ENCODE peak calls at places on chromosome 20, in four cellular contexts. O, W, Z and B are unnamed samples.
A peak's percentile ranks its signal among the peaks of the same experiment; 100 is the strongest.

GRCh38 chr20:63062188-63063140 is 55.7 kb upstream of the BHLHE23 start:
- DNase-seq in Z (no peak), O (no peak), W (no peak), B (no peak)

GRCh38 chr20:43751167-43752050 is 24.6 kb upstream of the GTSF1L start:
- DNase-seq in O (no peak), Z (peak; percentile 62), W (peak; percentile 88), B (no peak)

GRCh38 chr20:17822039-17822438 is 122.3 kb downstream of the BANF2 start:
- DNase-seq in O (peak; percentile 51), Z (no peak), W (no peak), B (no peak)

GRCh38 chr20:3631534-3631933 is 31.7 kb downstream of the GFRA4 start:
- DNase-seq in W (no peak), Z (no peak), O (no peak), B (no peak)

GRCh38 chr20:62552613-62553012 is 76.8 kb upstream of the GATA5 start:
- DNase-seq in W (no peak), Z (no peak), O (no peak), B (no peak)

GRCh38 chr20:25464501-25465204 is 57.2 kb downstream of the GINS1 start:
- DNase-seq in O (no peak), W (no peak), Z (no peak), B (no peak)

GRCh38 chr20:38157635-38158495 is 7.2 kb downstream of the TGM2 start:
- DNase-seq in Z (no peak), O (no peak), W (no peak), B (no peak)

GRCh38 chr20:58222446-58222845 is 6.0 kb downstream of the ANKRD60 start:
- DNase-seq in W (no peak), Z (no peak), O (no peak), B (no peak)

GRCh38 chr20:63097336-63097831 is 90.6 kb upstream of the BHLHE23 start:
- DNase-seq in W (no peak), Z (no peak), O (no peak), B (no peak)

GRCh38 chr20:51687071-51687470 is 81.1 kb downstream of the ATP9A start:
- DNase-seq in Z (no peak), O (peak; percentile 93), W (peak; percentile 99), B (no peak)

GRCh38 chr20:50111120-50111828 is 1.7 kb downstream of the UBE2V1 start:
- DNase-seq in Z (peak; percentile 63), W (peak; percentile 88), O (no peak), B (no peak)

GRCh38 chr20:43722153-43722505 is 4.7 kb downstream of the GTSF1L start:
- DNase-seq in O (no peak), Z (peak; percentile 59), W (no peak), B (no peak)

GRCh38 chr20:23192469-23192868 is 106.3 kb upstream of the CD93 start:
- DNase-seq in O (no peak), Z (no peak), W (no peak), B (no peak)

GRCh38 chr20:36542019-36542488 is 735 bp downstream of the MYL9 start:
- DNase-seq in Z (no peak), W (no peak), O (peak; percentile 39), B (no peak)

GRCh38 chr20:45781391-45781931 is 10.2 kb downstream of the WFDC3 start:
- DNase-seq in W (peak; percentile 100), Z (no peak), O (peak; percentile 47), B (no peak)

GRCh38 chr20:62357681-62358080 is 9.4 kb downstream of the LAMA5 start:
- DNase-seq in O (no peak), W (no peak), Z (no peak), B (no peak)

GRCh38 chr20:48606841-48607543 is 220.8 kb downstream of the PREX1 start:
- DNase-seq in Z (no peak), W (no peak), O (no peak), B (no peak)